ENCODE peak calls at places on chromosome 20, in four cellular contexts. J is naive thymus-derived CD4-positive, alpha-beta T cell; I is SJSA1; Z is right cardiac atrium. N is an unnamed sample.

GRCh38 chr20:23641936-23642751 is 4.4 kb upstream of the CST3 start:
- DNase-seq in I (no peak), Z (no peak), J (no peak), N (no peak)

GRCh38 chr20:7772376-7772775 is 167.9 kb downstream of the HAO1 start:
- DNase-seq in I (no peak), J (no peak), Z (no peak), N (no peak)

GRCh38 chr20:34940126-34940525 is 15.5 kb downstream of the GSS start:
- DNase-seq in I (no peak), J (no peak), Z (no peak), N (no peak)

GRCh38 chr20:50663095-50663821 is 28.1 kb downstream of the RIPOR3 start:
- DNase-seq in J (no peak), Z (no peak), I (no peak), N (no peak)

GRCh38 chr20:17683218-17684076 is 1.4 kb upstream of the RRBP1 start:
- DNase-seq in I (no peak), Z (no peak), J (no peak), N (no peak)

GRCh38 chr20:53829706-53830521 is 236.3 kb upstream of the ZNF217 start:
- DNase-seq in J (no peak), Z (no peak), I (no peak), N (no peak)

GRCh38 chr20:1225729-1226313 is at the start of gene RAD21L1:
- DNase-seq in I (peak; percentile 85), J (peak; percentile 75), Z (peak; percentile 92), N (peak; percentile 65)

GRCh38 chr20:50694379-50695143 is 3.2 kb upstream of the RIPOR3 start:
- DNase-seq in J (no peak), Z (no peak), I (no peak), N (no peak)

GRCh38 chr20:5044075-5044620 is 42.8 kb upstream of the SLC23A2 start:
- DNase-seq in I (no peak), Z (no peak), J (no peak), N (no peak)

GRCh38 chr20:56949318-56949717 is 317.1 kb downstream of the BMP7 start:
- DNase-seq in I (no peak), J (no peak), Z (no peak), N (no peak)

GRCh38 chr20:4962257-4962855 is 39.0 kb downstream of the SLC23A2 start:
- DNase-seq in J (peak; percentile 51), I (no peak), Z (no peak), N (peak; percentile 28)

GRCh38 chr20:20393207-20393606 is 25.3 kb downstream of the INSM1 start:
- DNase-seq in I (no peak), J (no peak), Z (no peak), N (no peak)

GRCh38 chr20:48612335-48612734 is 215.5 kb downstream of the PREX1 start:
- DNase-seq in J (no peak), I (peak; percentile 24), Z (no peak), N (no peak)

GRCh38 chr20:51446656-51447055 is 95.9 kb downstream of the NFATC2 start:
- DNase-seq in I (peak; percentile 93), J (no peak), Z (no peak), N (no peak)

GRCh38 chr20:41329435-41330342 is 10.9 kb upstream of the LPIN3 start:
- DNase-seq in J (peak; percentile 35), Z (peak; percentile 88), I (peak; percentile 92), N (no peak)
- H3K4me3 ChIP-seq in J (no peak overlapping the region), Z (no peak overlapping the region), I (no peak overlapping the region), N (no peak overlapping the region)

DNA sequence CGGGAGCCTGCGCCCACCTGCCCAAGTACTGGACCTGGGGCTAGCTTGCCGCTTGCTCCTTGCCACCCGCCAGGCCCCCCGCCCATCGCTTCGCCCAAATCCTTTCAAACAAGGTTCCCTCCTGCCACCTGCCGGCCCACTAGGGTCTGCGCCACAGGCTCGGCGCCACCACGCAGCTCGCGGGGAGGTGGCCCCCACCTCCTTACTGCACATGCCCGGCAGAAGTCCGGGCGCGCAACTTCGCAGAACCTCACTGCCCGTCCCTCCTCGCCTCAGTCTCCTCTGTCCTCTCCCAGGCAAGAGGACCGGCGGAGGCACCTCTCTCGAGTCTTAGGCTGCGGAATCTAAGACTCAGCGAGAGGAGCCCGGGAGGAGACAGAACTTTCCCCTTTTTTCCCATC is 11.2 kb downstream of the GNAS-AS1 start:
- DNase-seq in I (peak; percentile 72), J (peak; percentile 38), Z (peak; percentile 77), N (peak; percentile 14)
- H3K4me3 ChIP-seq in I (peak overlapping the region; percentile 29), J (no peak overlapping the region), Z (no peak overlapping the region), N (no peak overlapping the region)

GRCh38 chr20:58395604-58396003 is 6.6 kb downstream of the VAPB start:
- DNase-seq in I (no peak), J (no peak), Z (no peak), N (no peak)
- H3K4me3 ChIP-seq in I (no peak overlapping the region), J (no peak overlapping the region), Z (no peak overlapping the region), N (no peak overlapping the region)

DNA sequence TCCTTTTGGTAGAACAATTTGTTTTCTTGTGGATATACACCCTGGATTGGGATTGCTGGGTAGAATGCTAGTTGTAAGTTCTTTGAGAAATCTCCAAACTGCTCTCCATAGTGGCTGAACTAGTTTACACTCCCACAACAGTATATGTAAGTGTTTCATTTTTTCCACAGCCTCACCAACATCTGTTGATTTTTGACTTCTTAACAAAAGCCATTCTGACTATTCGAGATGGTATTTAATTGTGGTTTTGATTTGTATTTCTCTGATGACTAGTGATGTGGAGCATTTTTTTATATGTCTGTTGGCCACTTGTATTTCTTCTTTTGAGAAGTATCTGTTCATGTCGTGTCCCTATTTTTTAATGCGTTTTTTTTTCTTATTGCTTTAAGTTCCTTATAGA is 444.1 kb downstream of the CBLN4 start:
- DNase-seq in J (no peak), I (no peak), Z (no peak), N (no peak)
- H3K4me3 ChIP-seq in J (no peak overlapping the region), I (no peak overlapping the region), Z (no peak overlapping the region), N (no peak overlapping the region)

N was measured in effector memory CD4-positive, alpha-beta T cell.